ENCODE peak calls at places on chromosomes 12 and 14, in four cellular contexts. One of them, this sample, is unnamed. For H3K4me1, the result is how much of the 10 kb centered on the place peaks cover.

GRCh38 chr12:99110212-99110611 is 465.1 kb downstream of the APAF1 start:
- DNase-seq in uterus: no peak
- DNase-seq in thoracic aorta: no peak
- DNase-seq in right atrium auricular region: no peak
- DNase-seq in this sample: no peak

GRCh38 chr12:104866286-104866685 is 91.8 kb downstream of the SLC41A2 start:
- DNase-seq in uterus: no peak
- DNase-seq in thoracic aorta: peak
- DNase-seq in right atrium auricular region: no peak
- DNase-seq in this sample: no peak

GRCh38 chr14:89436274-89436656 is 19.2 kb upstream of the FOXN3 start:
- DNase-seq in uterus: no peak
- DNase-seq in thoracic aorta: no peak
- DNase-seq in right atrium auricular region: no peak
- DNase-seq in this sample: no peak

GRCh38 chr14:89349196-89350008 is 67.6 kb downstream of the FOXN3 start:
- DNase-seq in uterus: peak
- DNase-seq in thoracic aorta: no peak
- DNase-seq in right atrium auricular region: no peak
- DNase-seq in this sample: peak

GRCh38 chr12:104823985-104824441 is 134.1 kb downstream of the SLC41A2 start:
- DNase-seq in uterus: no peak
- DNase-seq in thoracic aorta: no peak
- DNase-seq in right atrium auricular region: no peak
- DNase-seq in this sample: no peak

GRCh38 chr12:4270670-4271432 is 2.7 kb upstream of the CCND2 start:
- DNase-seq in uterus: peak
- DNase-seq in thoracic aorta: no peak
- DNase-seq in right atrium auricular region: peak
- DNase-seq in this sample: peak

GRCh38 chr14:92362781-92363235 is 39.8 kb downstream of the SLC24A4 start:
- DNase-seq in uterus: no peak
- DNase-seq in thoracic aorta: peak
- DNase-seq in right atrium auricular region: peak
- DNase-seq in this sample: peak

GRCh38 chr12:99436584-99436983 is 211.0 kb upstream of the GARIN6 start:
- DNase-seq in uterus: no peak
- DNase-seq in thoracic aorta: no peak
- DNase-seq in right atrium auricular region: no peak
- DNase-seq in this sample: no peak

GRCh38 chr12:31118831-31119530 is 45.3 kb downstream of the DDX11 start:
- DNase-seq in uterus: peak
- DNase-seq in thoracic aorta: no peak
- DNase-seq in right atrium auricular region: no peak
- DNase-seq in this sample: no peak

GRCh38 chr12:9940370-9940769 is 8.2 kb upstream of the CLEC2A start:
- DNase-seq in uterus: no peak
- DNase-seq in thoracic aorta: no peak
- DNase-seq in right atrium auricular region: no peak
- DNase-seq in this sample: no peak

GRCh38 chr12:23921099-23921846 is 28.2 kb downstream of the SOX5 start:
- DNase-seq in uterus: no peak
- DNase-seq in thoracic aorta: no peak
- DNase-seq in right atrium auricular region: no peak
- DNase-seq in this sample: no peak

GRCh38 chr14:101965145-101965531 is 765 bp downstream of the DYNC1H1 start:
- DNase-seq in uterus: peak
- DNase-seq in thoracic aorta: no peak
- DNase-seq in right atrium auricular region: peak
- DNase-seq in this sample: peak

GRCh38 chr14:101964297-101965144 is at the start of gene DYNC1H1:
- DNase-seq in uterus: peak
- DNase-seq in thoracic aorta: peak
- DNase-seq in right atrium auricular region: peak
- DNase-seq in this sample: peak

GRCh38 chr14:101968186-101968585 is 3.8 kb downstream of the DYNC1H1 start:
- DNase-seq in uterus: no peak
- DNase-seq in thoracic aorta: no peak
- DNase-seq in right atrium auricular region: peak
- DNase-seq in this sample: no peak

GRCh38 chr14:101965796-101966718 is 1.7 kb downstream of the DYNC1H1 start:
- DNase-seq in uterus: no peak
- DNase-seq in thoracic aorta: no peak
- DNase-seq in right atrium auricular region: no peak
- DNase-seq in this sample: no peak

DNA sequence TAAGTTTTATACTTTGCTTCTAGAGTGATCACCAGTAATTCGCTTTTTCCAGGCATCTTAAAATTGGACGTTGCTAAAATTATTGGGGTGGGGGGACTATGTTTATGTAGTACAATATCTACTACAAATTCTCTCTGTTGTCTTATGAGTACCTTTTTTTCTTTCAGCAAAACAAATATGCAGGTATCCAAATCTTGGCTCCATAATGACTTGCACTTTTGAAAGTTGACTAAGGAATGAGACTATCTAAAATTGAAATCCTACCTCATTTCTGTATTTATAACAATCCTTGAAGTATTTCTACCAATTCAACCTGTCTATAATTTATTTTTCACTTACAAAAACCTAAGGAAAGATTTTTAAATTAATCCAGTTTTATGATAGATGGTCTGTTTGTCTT is 2.4 kb downstream of the DYNC1H1 start:
- DNase-seq in uterus: no peak
- DNase-seq in thoracic aorta: no peak
- DNase-seq in right atrium auricular region: no peak
- DNase-seq in this sample: no peak
- H3K27ac ChIP-seq in uterus: no peak
- H3K27ac ChIP-seq in thoracic aorta: no peak
- H3K27ac ChIP-seq in right atrium auricular region: peak
- H3K27ac ChIP-seq in this sample: no peak

DNA sequence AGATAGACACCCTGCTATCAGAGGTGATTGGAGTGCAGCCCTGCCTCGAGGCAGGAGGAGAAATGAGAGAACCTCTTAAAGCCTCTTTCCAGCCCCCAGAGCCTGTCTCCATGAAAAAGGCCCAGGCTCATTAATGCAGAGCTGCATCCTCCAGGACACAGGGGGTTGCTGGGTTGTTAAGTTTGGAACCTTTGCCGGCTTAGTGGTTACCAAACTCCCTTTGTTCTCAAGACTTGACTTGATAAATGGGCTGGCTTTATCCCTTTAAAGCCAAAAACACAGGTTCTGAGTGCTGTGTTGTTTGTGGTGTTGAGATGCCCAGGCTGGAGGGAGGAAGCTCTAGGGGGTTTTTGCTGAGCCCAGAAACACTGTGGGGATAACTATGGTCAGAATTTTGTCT is 71.0 kb downstream of the DAD1 start:
- DNase-seq in uterus: no peak
- DNase-seq in thoracic aorta: no peak
- DNase-seq in right atrium auricular region: no peak
- DNase-seq in this sample: no peak
- H3K4me1 ChIP-seq in uterus: under half
- H3K4me1 ChIP-seq in thoracic aorta: under half
- H3K4me1 ChIP-seq in right atrium auricular region: under half
- H3K4me1 ChIP-seq in this sample: under half

GRCh38 chr12:46357438-46358324 is 14.9 kb downstream of the SLC38A2 start:
- DNase-seq in uterus: no peak
- DNase-seq in thoracic aorta: no peak
- DNase-seq in right atrium auricular region: no peak
- DNase-seq in this sample: no peak
- H3K27ac ChIP-seq in uterus: no peak
- H3K27ac ChIP-seq in thoracic aorta: no peak
- H3K27ac ChIP-seq in right atrium auricular region: no peak
- H3K27ac ChIP-seq in this sample: no peak

GRCh38 chr12:51972849-51973273 is 21.4 kb downstream of the ACVR1B start:
- DNase-seq in uterus: peak
- DNase-seq in thoracic aorta: no peak
- DNase-seq in right atrium auricular region: peak
- DNase-seq in this sample: no peak

GRCh38 chr12:51969643-51970042 is 18.1 kb downstream of the ACVR1B start:
- DNase-seq in uterus: no peak
- DNase-seq in thoracic aorta: no peak
- DNase-seq in right atrium auricular region: no peak
- DNase-seq in this sample: no peak

GRCh38 chr12:51971679-51972423 is 20.4 kb downstream of the ACVR1B start:
- DNase-seq in uterus: no peak
- DNase-seq in thoracic aorta: no peak
- DNase-seq in right atrium auricular region: no peak
- DNase-seq in this sample: no peak

GRCh38 chr12:51972424-51972812 is 20.9 kb downstream of the ACVR1B start:
- DNase-seq in uterus: no peak
- DNase-seq in thoracic aorta: no peak
- DNase-seq in right atrium auricular region: no peak
- DNase-seq in this sample: no peak

GRCh38 chr12:51970904-51971646 is 19.6 kb downstream of the ACVR1B start:
- DNase-seq in uterus: no peak
- DNase-seq in thoracic aorta: no peak
- DNase-seq in right atrium auricular region: no peak
- DNase-seq in this sample: no peak
- H3K4me1 ChIP-seq in uterus: under half
- H3K4me1 ChIP-seq in thoracic aorta: under half
- H3K4me1 ChIP-seq in right atrium auricular region: under half
- H3K4me1 ChIP-seq in this sample: under half

GRCh38 chr12:2129076-2129475 is 76.3 kb downstream of the CACNA1C start:
- DNase-seq in uterus: no peak
- DNase-seq in thoracic aorta: no peak
- DNase-seq in right atrium auricular region: no peak
- DNase-seq in this sample: no peak
- H3K27ac ChIP-seq in uterus: no peak
- H3K27ac ChIP-seq in thoracic aorta: no peak
- H3K27ac ChIP-seq in right atrium auricular region: no peak
- H3K27ac ChIP-seq in this sample: no peak

DNA sequence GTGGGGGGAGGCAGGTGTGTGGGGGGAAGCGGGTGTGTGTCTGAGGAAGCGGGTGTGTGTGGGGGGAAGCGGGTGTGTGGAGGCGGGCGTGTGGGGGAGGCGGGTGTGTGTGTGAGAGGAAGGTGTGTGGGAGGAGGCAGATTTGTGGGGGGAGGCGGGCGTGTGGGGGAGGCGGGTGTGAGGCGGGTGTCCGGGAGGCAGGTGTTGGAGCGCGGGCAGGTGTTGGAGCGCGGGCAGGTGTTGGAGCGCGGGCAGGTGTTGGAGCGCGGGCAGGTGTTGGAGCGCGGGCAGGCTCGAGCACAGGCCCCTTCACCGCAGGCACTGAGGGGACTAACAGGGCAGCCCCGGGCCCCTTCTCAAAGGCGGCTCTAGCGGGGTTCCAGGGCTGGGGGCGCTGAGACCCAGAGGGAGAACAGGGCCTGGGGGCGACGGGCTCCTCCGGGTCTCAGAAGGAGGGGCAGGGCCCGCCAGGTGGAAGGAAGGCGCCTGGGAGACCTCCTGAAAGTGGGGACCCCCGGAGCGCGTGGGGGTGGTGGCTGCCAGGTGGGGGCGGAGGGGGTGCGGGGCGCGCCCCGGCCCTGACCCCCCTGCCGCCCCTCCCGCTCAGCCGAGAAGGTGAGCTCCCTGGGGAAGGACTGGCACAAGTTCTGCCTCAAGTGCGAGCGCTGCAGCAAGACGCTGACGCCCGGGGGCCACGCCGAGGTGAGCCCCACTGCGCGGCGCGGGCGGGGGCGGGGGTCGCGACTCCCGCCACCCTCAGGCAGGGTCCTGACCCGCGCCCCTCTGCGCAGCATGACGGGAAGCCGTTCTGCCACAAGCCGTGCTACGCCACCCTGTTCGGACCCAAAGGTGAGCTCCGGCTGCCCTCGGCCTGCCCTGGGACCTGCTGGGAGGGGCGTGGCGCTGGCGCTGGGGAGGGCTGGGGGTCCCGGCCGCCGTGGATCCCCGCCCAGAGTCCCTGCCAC is 3.3 kb downstream of the CRIP2 start:
- DNase-seq in uterus: no peak
- DNase-seq in thoracic aorta: no peak
- DNase-seq in right atrium auricular region: no peak
- DNase-seq in this sample: no peak
- H3K4me1 ChIP-seq in uterus: half or more
- H3K4me1 ChIP-seq in thoracic aorta: under half
- H3K4me1 ChIP-seq in right atrium auricular region: under half
- H3K4me1 ChIP-seq in this sample: under half

DNA sequence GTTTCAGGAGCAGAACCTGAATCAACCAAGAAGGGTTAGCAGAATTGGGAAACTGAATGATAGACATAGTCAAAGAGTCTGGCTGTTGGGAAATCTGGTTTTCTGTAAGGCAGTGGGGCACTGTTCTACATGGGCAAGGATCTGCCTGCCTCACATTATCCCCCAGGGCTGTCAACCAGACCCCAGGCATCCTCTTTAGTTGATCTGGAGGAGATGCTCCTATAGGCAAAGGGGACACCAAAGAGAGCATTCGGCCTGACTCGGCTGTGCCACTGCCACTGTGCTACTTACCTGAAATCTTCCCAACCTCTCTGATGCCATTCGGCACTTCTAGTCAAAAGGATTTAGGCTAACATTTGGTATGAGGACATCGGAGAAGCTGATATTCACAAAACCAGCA is 4.1 kb downstream of the ISCU start:
- DNase-seq in uterus: no peak
- DNase-seq in thoracic aorta: no peak
- DNase-seq in right atrium auricular region: no peak
- DNase-seq in this sample: peak
- H3K27ac ChIP-seq in uterus: no peak
- H3K27ac ChIP-seq in thoracic aorta: peak
- H3K27ac ChIP-seq in right atrium auricular region: peak
- H3K27ac ChIP-seq in this sample: peak

GRCh38 chr14:104143521-104144452 is 5.4 kb downstream of the KIF26A start:
- DNase-seq in uterus: no peak
- DNase-seq in thoracic aorta: no peak
- DNase-seq in right atrium auricular region: no peak
- DNase-seq in this sample: no peak

GRCh38 chr14:104142136-104143041 is 4.0 kb downstream of the KIF26A start:
- DNase-seq in uterus: no peak
- DNase-seq in thoracic aorta: no peak
- DNase-seq in right atrium auricular region: no peak
- DNase-seq in this sample: no peak

GRCh38 chr14:104141621-104142091 is 3.3 kb downstream of the KIF26A start:
- DNase-seq in uterus: no peak
- DNase-seq in thoracic aorta: no peak
- DNase-seq in right atrium auricular region: no peak
- DNase-seq in this sample: no peak

GRCh38 chr14:104144453-104144790 is 6.0 kb downstream of the KIF26A start:
- DNase-seq in uterus: no peak
- DNase-seq in thoracic aorta: no peak
- DNase-seq in right atrium auricular region: no peak
- DNase-seq in this sample: no peak

DNA sequence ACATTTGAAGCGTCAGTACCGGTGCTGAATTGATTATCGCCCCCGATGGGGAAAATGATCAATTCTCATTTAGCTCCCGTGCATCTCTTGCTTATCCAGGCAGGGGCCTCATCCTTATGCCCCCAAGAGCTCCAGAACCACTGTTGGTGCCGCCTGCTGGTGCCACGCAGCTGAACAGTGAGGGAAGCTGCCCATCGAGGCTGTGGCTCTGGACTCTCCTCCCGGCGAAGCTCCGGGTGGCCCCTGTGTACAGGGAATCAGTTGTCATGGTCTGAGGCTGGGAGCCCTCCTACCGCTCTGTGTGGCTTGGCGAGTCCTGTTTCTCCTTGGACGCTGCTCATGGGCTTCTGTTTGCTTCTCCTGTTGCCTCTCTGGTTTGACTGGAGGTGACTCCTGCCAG is 4.7 kb downstream of the KIF26A start:
- DNase-seq in uterus: no peak
- DNase-seq in thoracic aorta: no peak
- DNase-seq in right atrium auricular region: no peak
- DNase-seq in this sample: no peak
- H3K4me1 ChIP-seq in uterus: under half
- H3K4me1 ChIP-seq in thoracic aorta: under half
- H3K4me1 ChIP-seq in right atrium auricular region: under half
- H3K4me1 ChIP-seq in this sample: under half

This sample was measured in colonic mucosa.